ENCODE peak calls at places on chromosomes 6 and 20, in ten cellular contexts. One of them, this sample, is unnamed.

GRCh38 chr6:151699719-151700118 is 107.8 kb upstream of the ESR1 start:
- DNase-seq in astrocyte of the spinal cord: no peak
- DNase-seq in C1 segment of cervical spinal cord: no peak
- DNase-seq in HFF-Myc: no peak
- DNase-seq in stimulated activated CD8-positive, alpha-beta memory T cell treated with anti-CD3 and anti-CD28 coated beads, Interleukin-15, amount 100 ng/mL, for 1 hour: no peak
- DNase-seq in astrocyte of the cerebellum: no peak
- DNase-seq in HCT116: no peak
- DNase-seq in PC-3: no peak
- DNase-seq in activated CD4-positive, CD25-positive, alpha-beta regulatory T cell: no peak
- DNase-seq in omental fat pad: no peak
- DNase-seq in this sample: no peak

GRCh38 chr6:38396209-38396608 is 243.5 kb downstream of the BTBD9 start:
- DNase-seq in HCT116: no peak
- DNase-seq in C1 segment of cervical spinal cord: no peak
- DNase-seq in astrocyte of the spinal cord: no peak
- DNase-seq in PC-3: peak; percentile 41
- DNase-seq in astrocyte of the cerebellum: no peak
- DNase-seq in HFF-Myc: no peak
- DNase-seq in omental fat pad: no peak
- DNase-seq in stimulated activated CD8-positive, alpha-beta memory T cell treated with anti-CD3 and anti-CD28 coated beads, Interleukin-15, amount 100 ng/mL, for 1 hour: no peak
- DNase-seq in activated CD4-positive, CD25-positive, alpha-beta regulatory T cell: no peak
- DNase-seq in this sample: no peak

GRCh38 chr6:139944131-139944530 is 569.7 kb upstream of the CITED2 start:
- DNase-seq in activated CD4-positive, CD25-positive, alpha-beta regulatory T cell: no peak
- DNase-seq in omental fat pad: no peak
- DNase-seq in stimulated activated CD8-positive, alpha-beta memory T cell treated with anti-CD3 and anti-CD28 coated beads, Interleukin-15, amount 100 ng/mL, for 1 hour: no peak
- DNase-seq in astrocyte of the spinal cord: no peak
- DNase-seq in astrocyte of the cerebellum: no peak
- DNase-seq in C1 segment of cervical spinal cord: no peak
- DNase-seq in PC-3: no peak
- DNase-seq in HCT116: no peak
- DNase-seq in HFF-Myc: no peak
- DNase-seq in this sample: no peak

GRCh38 chr6:98286620-98287019 is 547.8 kb upstream of the POU3F2 start:
- DNase-seq in activated CD4-positive, CD25-positive, alpha-beta regulatory T cell: no peak
- DNase-seq in HFF-Myc: no peak
- DNase-seq in astrocyte of the spinal cord: no peak
- DNase-seq in HCT116: no peak
- DNase-seq in C1 segment of cervical spinal cord: no peak
- DNase-seq in PC-3: no peak
- DNase-seq in omental fat pad: no peak
- DNase-seq in stimulated activated CD8-positive, alpha-beta memory T cell treated with anti-CD3 and anti-CD28 coated beads, Interleukin-15, amount 100 ng/mL, for 1 hour: no peak
- DNase-seq in astrocyte of the cerebellum: no peak
- DNase-seq in this sample: no peak

GRCh38 chr20:57400262-57400701 is 9.1 kb downstream of the RBM38 start:
- DNase-seq in astrocyte of the cerebellum: no peak
- DNase-seq in activated CD4-positive, CD25-positive, alpha-beta regulatory T cell: no peak
- DNase-seq in PC-3: no peak
- DNase-seq in C1 segment of cervical spinal cord: no peak
- DNase-seq in astrocyte of the spinal cord: no peak
- DNase-seq in stimulated activated CD8-positive, alpha-beta memory T cell treated with anti-CD3 and anti-CD28 coated beads, Interleukin-15, amount 100 ng/mL, for 1 hour: no peak
- DNase-seq in HCT116: no peak
- DNase-seq in omental fat pad: no peak
- DNase-seq in HFF-Myc: no peak
- DNase-seq in this sample: no peak

GRCh38 chr6:135209803-135210202 is 28.7 kb downstream of the MYB start:
- DNase-seq in HCT116: no peak
- DNase-seq in PC-3: no peak
- DNase-seq in C1 segment of cervical spinal cord: no peak
- DNase-seq in HFF-Myc: no peak
- DNase-seq in astrocyte of the spinal cord: peak; percentile 3
- DNase-seq in astrocyte of the cerebellum: no peak
- DNase-seq in stimulated activated CD8-positive, alpha-beta memory T cell treated with anti-CD3 and anti-CD28 coated beads, Interleukin-15, amount 100 ng/mL, for 1 hour: no peak
- DNase-seq in omental fat pad: no peak
- DNase-seq in activated CD4-positive, CD25-positive, alpha-beta regulatory T cell: no peak
- DNase-seq in this sample: no peak

GRCh38 chr6:34657037-34657306 is 39.6 kb downstream of the ILRUN start:
- DNase-seq in PC-3: no peak
- DNase-seq in HCT116: no peak
- DNase-seq in activated CD4-positive, CD25-positive, alpha-beta regulatory T cell: no peak
- DNase-seq in astrocyte of the spinal cord: no peak
- DNase-seq in astrocyte of the cerebellum: peak; percentile 76
- DNase-seq in C1 segment of cervical spinal cord: no peak
- DNase-seq in HFF-Myc: no peak
- DNase-seq in stimulated activated CD8-positive, alpha-beta memory T cell treated with anti-CD3 and anti-CD28 coated beads, Interleukin-15, amount 100 ng/mL, for 1 hour: no peak
- DNase-seq in omental fat pad: no peak
- DNase-seq in this sample: no peak

GRCh38 chr20:62464080-62464770 is 11.6 kb downstream of the GATA5 start:
- DNase-seq in omental fat pad: no peak
- DNase-seq in astrocyte of the cerebellum: no peak
- DNase-seq in activated CD4-positive, CD25-positive, alpha-beta regulatory T cell: no peak
- DNase-seq in HFF-Myc: no peak
- DNase-seq in astrocyte of the spinal cord: no peak
- DNase-seq in C1 segment of cervical spinal cord: no peak
- DNase-seq in stimulated activated CD8-positive, alpha-beta memory T cell treated with anti-CD3 and anti-CD28 coated beads, Interleukin-15, amount 100 ng/mL, for 1 hour: no peak
- DNase-seq in HCT116: no peak
- DNase-seq in PC-3: no peak
- DNase-seq in this sample: no peak

GRCh38 chr6:107555449-107555848 is 65.5 kb downstream of the SOBP start:
- DNase-seq in activated CD4-positive, CD25-positive, alpha-beta regulatory T cell: no peak
- DNase-seq in stimulated activated CD8-positive, alpha-beta memory T cell treated with anti-CD3 and anti-CD28 coated beads, Interleukin-15, amount 100 ng/mL, for 1 hour: no peak
- DNase-seq in C1 segment of cervical spinal cord: no peak
- DNase-seq in HCT116: no peak
- DNase-seq in astrocyte of the spinal cord: no peak
- DNase-seq in omental fat pad: no peak
- DNase-seq in HFF-Myc: no peak
- DNase-seq in PC-3: no peak
- DNase-seq in astrocyte of the cerebellum: no peak
- DNase-seq in this sample: peak; percentile 53

GRCh38 chr6:10759884-10760329 is 12.3 kb downstream of the TMEM14B start:
- DNase-seq in HFF-Myc: peak; percentile 38
- DNase-seq in stimulated activated CD8-positive, alpha-beta memory T cell treated with anti-CD3 and anti-CD28 coated beads, Interleukin-15, amount 100 ng/mL, for 1 hour: no peak
- DNase-seq in astrocyte of the spinal cord: peak; percentile 78
- DNase-seq in HCT116: peak; percentile 78
- DNase-seq in activated CD4-positive, CD25-positive, alpha-beta regulatory T cell: no peak
- DNase-seq in omental fat pad: peak; percentile 70
- DNase-seq in C1 segment of cervical spinal cord: no peak
- DNase-seq in astrocyte of the cerebellum: peak; percentile 26
- DNase-seq in PC-3: peak; percentile 95
- DNase-seq in this sample: no peak

GRCh38 chr20:22575087-22575721 is 9.2 kb downstream of the FOXA2 start:
- DNase-seq in activated CD4-positive, CD25-positive, alpha-beta regulatory T cell: no peak
- DNase-seq in C1 segment of cervical spinal cord: no peak
- DNase-seq in PC-3: peak; percentile 59
- DNase-seq in stimulated activated CD8-positive, alpha-beta memory T cell treated with anti-CD3 and anti-CD28 coated beads, Interleukin-15, amount 100 ng/mL, for 1 hour: no peak
- DNase-seq in HCT116: no peak
- DNase-seq in omental fat pad: no peak
- DNase-seq in astrocyte of the cerebellum: no peak
- DNase-seq in HFF-Myc: no peak
- DNase-seq in astrocyte of the spinal cord: no peak
- DNase-seq in this sample: peak; percentile 96

GRCh38 chr6:66508433-66508832 is 801.4 kb upstream of the EYS start:
- DNase-seq in HCT116: no peak
- DNase-seq in activated CD4-positive, CD25-positive, alpha-beta regulatory T cell: no peak
- DNase-seq in PC-3: peak; percentile 38
- DNase-seq in astrocyte of the spinal cord: peak; percentile 71
- DNase-seq in stimulated activated CD8-positive, alpha-beta memory T cell treated with anti-CD3 and anti-CD28 coated beads, Interleukin-15, amount 100 ng/mL, for 1 hour: no peak
- DNase-seq in C1 segment of cervical spinal cord: no peak
- DNase-seq in HFF-Myc: no peak
- DNase-seq in omental fat pad: no peak
- DNase-seq in astrocyte of the cerebellum: peak; percentile 57
- DNase-seq in this sample: no peak

GRCh38 chr20:9015984-9016324 is 52.9 kb upstream of the PLCB4 start:
- DNase-seq in stimulated activated CD8-positive, alpha-beta memory T cell treated with anti-CD3 and anti-CD28 coated beads, Interleukin-15, amount 100 ng/mL, for 1 hour: no peak
- DNase-seq in activated CD4-positive, CD25-positive, alpha-beta regulatory T cell: no peak
- DNase-seq in HCT116: no peak
- DNase-seq in PC-3: peak; percentile 63
- DNase-seq in astrocyte of the spinal cord: no peak
- DNase-seq in HFF-Myc: no peak
- DNase-seq in C1 segment of cervical spinal cord: no peak
- DNase-seq in astrocyte of the cerebellum: peak; percentile 13
- DNase-seq in omental fat pad: no peak
- DNase-seq in this sample: no peak

GRCh38 chr6:329888-330691 is 37.8 kb downstream of the DUSP22 start:
- DNase-seq in astrocyte of the spinal cord: peak; percentile 27
- DNase-seq in activated CD4-positive, CD25-positive, alpha-beta regulatory T cell: no peak
- DNase-seq in stimulated activated CD8-positive, alpha-beta memory T cell treated with anti-CD3 and anti-CD28 coated beads, Interleukin-15, amount 100 ng/mL, for 1 hour: no peak
- DNase-seq in C1 segment of cervical spinal cord: no peak
- DNase-seq in omental fat pad: no peak
- DNase-seq in astrocyte of the cerebellum: no peak
- DNase-seq in HFF-Myc: no peak
- DNase-seq in PC-3: no peak
- DNase-seq in HCT116: no peak
- DNase-seq in this sample: no peak

GRCh38 chr6:135540207-135540877 is 42.8 kb upstream of the AHI1 start:
- DNase-seq in omental fat pad: no peak
- DNase-seq in astrocyte of the cerebellum: peak; percentile 36
- DNase-seq in C1 segment of cervical spinal cord: no peak
- DNase-seq in astrocyte of the spinal cord: peak; percentile 45
- DNase-seq in HCT116: no peak
- DNase-seq in stimulated activated CD8-positive, alpha-beta memory T cell treated with anti-CD3 and anti-CD28 coated beads, Interleukin-15, amount 100 ng/mL, for 1 hour: no peak
- DNase-seq in HFF-Myc: no peak
- DNase-seq in activated CD4-positive, CD25-positive, alpha-beta regulatory T cell: no peak
- DNase-seq in PC-3: peak; percentile 5
- DNase-seq in this sample: no peak

GRCh38 chr6:37205189-37205996 is 35.4 kb downstream of the PIM1 start:
- DNase-seq in omental fat pad: no peak
- DNase-seq in HFF-Myc: no peak
- DNase-seq in activated CD4-positive, CD25-positive, alpha-beta regulatory T cell: no peak
- DNase-seq in HCT116: no peak
- DNase-seq in astrocyte of the cerebellum: no peak
- DNase-seq in astrocyte of the spinal cord: no peak
- DNase-seq in C1 segment of cervical spinal cord: no peak
- DNase-seq in PC-3: no peak
- DNase-seq in stimulated activated CD8-positive, alpha-beta memory T cell treated with anti-CD3 and anti-CD28 coated beads, Interleukin-15, amount 100 ng/mL, for 1 hour: no peak
- DNase-seq in this sample: no peak

GRCh38 chr6:158143700-158144099 is 24.4 kb downstream of the SERAC1 start:
- DNase-seq in astrocyte of the spinal cord: no peak
- DNase-seq in omental fat pad: no peak
- DNase-seq in PC-3: peak; percentile 30
- DNase-seq in HCT116: no peak
- DNase-seq in C1 segment of cervical spinal cord: no peak
- DNase-seq in activated CD4-positive, CD25-positive, alpha-beta regulatory T cell: no peak
- DNase-seq in HFF-Myc: no peak
- DNase-seq in stimulated activated CD8-positive, alpha-beta memory T cell treated with anti-CD3 and anti-CD28 coated beads, Interleukin-15, amount 100 ng/mL, for 1 hour: no peak
- DNase-seq in astrocyte of the cerebellum: no peak
- DNase-seq in this sample: no peak

GRCh38 chr20:63454729-63455567 is 17.5 kb downstream of the KCNQ2 start:
- DNase-seq in stimulated activated CD8-positive, alpha-beta memory T cell treated with anti-CD3 and anti-CD28 coated beads, Interleukin-15, amount 100 ng/mL, for 1 hour: no peak
- DNase-seq in astrocyte of the cerebellum: no peak
- DNase-seq in HCT116: no peak
- DNase-seq in omental fat pad: no peak
- DNase-seq in activated CD4-positive, CD25-positive, alpha-beta regulatory T cell: no peak
- DNase-seq in HFF-Myc: no peak
- DNase-seq in PC-3: no peak
- DNase-seq in C1 segment of cervical spinal cord: no peak
- DNase-seq in astrocyte of the spinal cord: no peak
- DNase-seq in this sample: no peak

GRCh38 chr6:23650676-23651075 is 475.3 kb upstream of the NRSN1 start:
- DNase-seq in astrocyte of the spinal cord: no peak
- DNase-seq in HCT116: no peak
- DNase-seq in C1 segment of cervical spinal cord: peak; percentile 20
- DNase-seq in astrocyte of the cerebellum: no peak
- DNase-seq in activated CD4-positive, CD25-positive, alpha-beta regulatory T cell: no peak
- DNase-seq in stimulated activated CD8-positive, alpha-beta memory T cell treated with anti-CD3 and anti-CD28 coated beads, Interleukin-15, amount 100 ng/mL, for 1 hour: no peak
- DNase-seq in PC-3: peak; percentile 8
- DNase-seq in HFF-Myc: no peak
- DNase-seq in omental fat pad: no peak
- DNase-seq in this sample: no peak

GRCh38 chr6:109081026-109081425 is 13.6 kb downstream of the SESN1 start:
- DNase-seq in C1 segment of cervical spinal cord: no peak
- DNase-seq in HCT116: no peak
- DNase-seq in activated CD4-positive, CD25-positive, alpha-beta regulatory T cell: no peak
- DNase-seq in HFF-Myc: no peak
- DNase-seq in omental fat pad: no peak
- DNase-seq in astrocyte of the spinal cord: no peak
- DNase-seq in PC-3: no peak
- DNase-seq in astrocyte of the cerebellum: no peak
- DNase-seq in stimulated activated CD8-positive, alpha-beta memory T cell treated with anti-CD3 and anti-CD28 coated beads, Interleukin-15, amount 100 ng/mL, for 1 hour: no peak
- DNase-seq in this sample: no peak

GRCh38 chr6:46419576-46420002 is 71.7 kb downstream of the RCAN2 start:
- DNase-seq in stimulated activated CD8-positive, alpha-beta memory T cell treated with anti-CD3 and anti-CD28 coated beads, Interleukin-15, amount 100 ng/mL, for 1 hour: no peak
- DNase-seq in HFF-Myc: no peak
- DNase-seq in C1 segment of cervical spinal cord: no peak
- DNase-seq in astrocyte of the cerebellum: peak; percentile 72
- DNase-seq in astrocyte of the spinal cord: peak; percentile 73
- DNase-seq in activated CD4-positive, CD25-positive, alpha-beta regulatory T cell: no peak
- DNase-seq in PC-3: peak; percentile 83
- DNase-seq in HCT116: peak; percentile 60
- DNase-seq in omental fat pad: peak; percentile 32
- DNase-seq in this sample: no peak

GRCh38 chr20:60306105-60306504 is 347.9 kb downstream of the CDH26 start:
- DNase-seq in C1 segment of cervical spinal cord: no peak
- DNase-seq in HFF-Myc: no peak
- DNase-seq in omental fat pad: no peak
- DNase-seq in astrocyte of the cerebellum: no peak
- DNase-seq in astrocyte of the spinal cord: no peak
- DNase-seq in HCT116: no peak
- DNase-seq in PC-3: no peak
- DNase-seq in activated CD4-positive, CD25-positive, alpha-beta regulatory T cell: no peak
- DNase-seq in stimulated activated CD8-positive, alpha-beta memory T cell treated with anti-CD3 and anti-CD28 coated beads, Interleukin-15, amount 100 ng/mL, for 1 hour: no peak
- DNase-seq in this sample: no peak

GRCh38 chr6:13614126-13614925 is 809 bp upstream of the NOL7 start:
- DNase-seq in activated CD4-positive, CD25-positive, alpha-beta regulatory T cell: no peak
- DNase-seq in HFF-Myc: no peak
- DNase-seq in PC-3: peak; percentile 44
- DNase-seq in stimulated activated CD8-positive, alpha-beta memory T cell treated with anti-CD3 and anti-CD28 coated beads, Interleukin-15, amount 100 ng/mL, for 1 hour: no peak
- DNase-seq in C1 segment of cervical spinal cord: no peak
- DNase-seq in omental fat pad: no peak
- DNase-seq in astrocyte of the spinal cord: no peak
- DNase-seq in HCT116: no peak
- DNase-seq in astrocyte of the cerebellum: no peak
- DNase-seq in this sample: no peak

GRCh38 chr6:25006565-25007001 is 70.8 kb upstream of the RIPOR2 start:
- DNase-seq in HFF-Myc: no peak
- DNase-seq in PC-3: peak; percentile 46
- DNase-seq in activated CD4-positive, CD25-positive, alpha-beta regulatory T cell: no peak
- DNase-seq in stimulated activated CD8-positive, alpha-beta memory T cell treated with anti-CD3 and anti-CD28 coated beads, Interleukin-15, amount 100 ng/mL, for 1 hour: no peak
- DNase-seq in omental fat pad: no peak
- DNase-seq in astrocyte of the spinal cord: peak; percentile 45
- DNase-seq in C1 segment of cervical spinal cord: peak; percentile 22
- DNase-seq in astrocyte of the cerebellum: no peak
- DNase-seq in HCT116: peak; percentile 7
- DNase-seq in this sample: no peak

GRCh38 chr6:158222066-158222465 is 53.9 kb downstream of the GTF2H5 start:
- DNase-seq in astrocyte of the spinal cord: peak; percentile 26
- DNase-seq in omental fat pad: no peak
- DNase-seq in C1 segment of cervical spinal cord: no peak
- DNase-seq in astrocyte of the cerebellum: peak; percentile 64
- DNase-seq in stimulated activated CD8-positive, alpha-beta memory T cell treated with anti-CD3 and anti-CD28 coated beads, Interleukin-15, amount 100 ng/mL, for 1 hour: no peak
- DNase-seq in HCT116: no peak
- DNase-seq in activated CD4-positive, CD25-positive, alpha-beta regulatory T cell: no peak
- DNase-seq in PC-3: no peak
- DNase-seq in HFF-Myc: no peak
- DNase-seq in this sample: no peak

GRCh38 chr6:133129556-133129955 is 111.6 kb upstream of the EYA4 start:
- DNase-seq in HCT116: no peak
- DNase-seq in HFF-Myc: no peak
- DNase-seq in omental fat pad: no peak
- DNase-seq in PC-3: peak; percentile 35
- DNase-seq in C1 segment of cervical spinal cord: no peak
- DNase-seq in astrocyte of the spinal cord: no peak
- DNase-seq in activated CD4-positive, CD25-positive, alpha-beta regulatory T cell: no peak
- DNase-seq in stimulated activated CD8-positive, alpha-beta memory T cell treated with anti-CD3 and anti-CD28 coated beads, Interleukin-15, amount 100 ng/mL, for 1 hour: no peak
- DNase-seq in astrocyte of the cerebellum: no peak
- DNase-seq in this sample: no peak

This sample was measured in NCI-H2081 treated with DMSO at 0.1 percent for 48 hours.